ENCODE peak calls at places on chromosomes 3 and 15, in four cellular contexts. One of them, this sample, is unnamed.

GRCh38 chr3:50256978-50257890 is 11.7 kb upstream of the SEMA3B start:
- DNase-seq in K562: peak; percentile 33
- DNase-seq in GM12878: no peak
- DNase-seq in H1: no peak
- DNase-seq in this sample: no peak

GRCh38 chr3:127028766-127029520 is 46.0 kb downstream of the PLXNA1 start:
- DNase-seq in K562: no peak
- DNase-seq in GM12878: no peak
- DNase-seq in H1: no peak
- DNase-seq in this sample: no peak

GRCh38 chr15:48336940-48337339 is 5.7 kb downstream of the DUT start:
- DNase-seq in K562: peak; percentile 51
- DNase-seq in GM12878: no peak
- DNase-seq in H1: no peak
- DNase-seq in this sample: peak; percentile 36

GRCh38 chr3:115518100-115518852 is 105.0 kb upstream of the GAP43 start:
- DNase-seq in K562: no peak
- DNase-seq in GM12878: no peak
- DNase-seq in H1: no peak
- DNase-seq in this sample: no peak

GRCh38 chr3:182000454-182000853 is 288.7 kb downstream of the SOX2 start:
- DNase-seq in K562: no peak
- DNase-seq in GM12878: no peak
- DNase-seq in H1: no peak
- DNase-seq in this sample: no peak

GRCh38 chr15:86080302-86080701 is 631 bp downstream of the AGBL1 start:
- DNase-seq in K562: no peak
- DNase-seq in GM12878: no peak
- DNase-seq in H1: no peak
- DNase-seq in this sample: no peak

GRCh38 chr3:117665311-117665710 is 955.7 kb downstream of the TUSC7 start:
- DNase-seq in K562: no peak
- DNase-seq in GM12878: no peak
- DNase-seq in H1: no peak
- DNase-seq in this sample: no peak

GRCh38 chr15:51853987-51854386 is 24.5 kb downstream of the TMOD3 start:
- DNase-seq in K562: no peak
- DNase-seq in GM12878: no peak
- DNase-seq in H1: no peak
- DNase-seq in this sample: no peak

GRCh38 chr15:31869640-31870335 is 160.5 kb upstream of the CHRNA7 start:
- DNase-seq in K562: no peak
- DNase-seq in GM12878: no peak
- DNase-seq in H1: no peak
- DNase-seq in this sample: no peak

GRCh38 chr3:78941587-78941986 is 826.2 kb downstream of the ROBO1 start:
- DNase-seq in K562: no peak
- DNase-seq in GM12878: no peak
- DNase-seq in H1: no peak
- DNase-seq in this sample: no peak

GRCh38 chr15:38588672-38589071 is 24.1 kb upstream of the RASGRP1 start:
- DNase-seq in K562: peak; percentile 47
- DNase-seq in GM12878: no peak
- DNase-seq in H1: no peak
- DNase-seq in this sample: no peak

GRCh38 chr3:71723452-71724170 is 1.6 kb downstream of the EIF4E3 start:
- DNase-seq in K562: no peak
- DNase-seq in GM12878: no peak
- DNase-seq in H1: no peak
- DNase-seq in this sample: no peak

GRCh38 chr3:27511724-27512422 is 27.7 kb upstream of the SLC4A7 start:
- DNase-seq in K562: no peak
- DNase-seq in GM12878: no peak
- DNase-seq in H1: no peak
- DNase-seq in this sample: no peak

GRCh38 chr3:112686360-112686759 is 45.4 kb upstream of the CCDC80 start:
- DNase-seq in K562: no peak
- DNase-seq in GM12878: no peak
- DNase-seq in H1: no peak
- DNase-seq in this sample: no peak

GRCh38 chr3:40780801-40781406 is 256.1 kb downstream of the ZNF621 start:
- DNase-seq in K562: no peak
- DNase-seq in GM12878: no peak
- DNase-seq in H1: no peak
- DNase-seq in this sample: no peak

GRCh38 chr3:141876891-141877561 is 583 bp downstream of the ATP1B3 start:
- DNase-seq in K562: peak; percentile 62
- DNase-seq in GM12878: no peak
- DNase-seq in H1: no peak
- DNase-seq in this sample: peak; percentile 33

GRCh38 chr3:14391033-14391432 is 11.4 kb upstream of the SLC6A6 start:
- DNase-seq in K562: peak; percentile 56
- DNase-seq in GM12878: no peak
- DNase-seq in H1: no peak
- DNase-seq in this sample: peak; percentile 44

GRCh38 chr3:121660356-121661171 is at the start of gene HCLS1:
- DNase-seq in K562: peak; percentile 36
- DNase-seq in GM12878: peak; percentile 83
- DNase-seq in H1: no peak
- DNase-seq in this sample: no peak

GRCh38 chr3:30655187-30655812 is 48.9 kb downstream of the TGFBR2 start:
- DNase-seq in K562: no peak
- DNase-seq in GM12878: peak; percentile 47
- DNase-seq in H1: no peak
- DNase-seq in this sample: no peak

GRCh38 chr3:101846709-101847108 is 2.6 kb upstream of the NFKBIZ start:
- DNase-seq in K562: no peak
- DNase-seq in GM12878: no peak
- DNase-seq in H1: no peak
- DNase-seq in this sample: no peak

GRCh38 chr3:184506579-184506978 is 55.0 kb upstream of the EPHB3 start:
- DNase-seq in K562: no peak
- DNase-seq in GM12878: no peak
- DNase-seq in H1: no peak
- DNase-seq in this sample: no peak

GRCh38 chr3:33186524-33187367 is 31.9 kb downstream of the SUSD5 start:
- DNase-seq in K562: no peak
- DNase-seq in GM12878: no peak
- DNase-seq in H1: no peak
- DNase-seq in this sample: peak; percentile 86

GRCh38 chr15:68389041-68389930 is 42.7 kb downstream of the ITGA11 start:
- DNase-seq in K562: no peak
- DNase-seq in GM12878: no peak
- DNase-seq in H1: no peak
- DNase-seq in this sample: no peak

GRCh38 chr15:70348581-70349344 is 251.0 kb upstream of the TLE3 start:
- DNase-seq in K562: no peak
- DNase-seq in GM12878: no peak
- DNase-seq in H1: no peak
- DNase-seq in this sample: no peak

DNA sequence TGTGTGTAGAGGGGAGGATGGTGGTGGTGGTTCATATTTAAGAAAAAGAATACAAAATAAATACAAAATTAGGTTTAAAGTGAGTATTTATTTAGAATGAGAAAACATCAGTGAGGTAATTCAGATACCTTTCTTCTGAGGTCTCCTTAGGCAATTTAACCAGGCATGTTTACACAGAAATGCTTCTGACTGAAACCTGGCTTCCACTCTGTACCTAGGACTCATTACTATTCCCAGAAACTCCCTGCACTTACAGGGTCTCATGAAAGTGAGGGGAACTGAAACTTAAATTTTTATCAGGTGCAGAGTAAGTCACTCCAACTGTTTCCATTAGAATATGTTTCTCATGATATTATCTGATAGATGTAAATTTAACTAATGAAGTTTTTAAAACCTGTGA is 10.3 kb upstream of the DIPK2A start:
- DNase-seq in K562: no peak
- DNase-seq in GM12878: no peak
- DNase-seq in H1: no peak
- DNase-seq in this sample: no peak
- TF ChIP-seq JUND in K562: no peak
- TF ChIP-seq JUND in GM12878: no peak
- TF ChIP-seq JUND in H1: no peak
- TF ChIP-seq JUND in this sample: no peak

DNA sequence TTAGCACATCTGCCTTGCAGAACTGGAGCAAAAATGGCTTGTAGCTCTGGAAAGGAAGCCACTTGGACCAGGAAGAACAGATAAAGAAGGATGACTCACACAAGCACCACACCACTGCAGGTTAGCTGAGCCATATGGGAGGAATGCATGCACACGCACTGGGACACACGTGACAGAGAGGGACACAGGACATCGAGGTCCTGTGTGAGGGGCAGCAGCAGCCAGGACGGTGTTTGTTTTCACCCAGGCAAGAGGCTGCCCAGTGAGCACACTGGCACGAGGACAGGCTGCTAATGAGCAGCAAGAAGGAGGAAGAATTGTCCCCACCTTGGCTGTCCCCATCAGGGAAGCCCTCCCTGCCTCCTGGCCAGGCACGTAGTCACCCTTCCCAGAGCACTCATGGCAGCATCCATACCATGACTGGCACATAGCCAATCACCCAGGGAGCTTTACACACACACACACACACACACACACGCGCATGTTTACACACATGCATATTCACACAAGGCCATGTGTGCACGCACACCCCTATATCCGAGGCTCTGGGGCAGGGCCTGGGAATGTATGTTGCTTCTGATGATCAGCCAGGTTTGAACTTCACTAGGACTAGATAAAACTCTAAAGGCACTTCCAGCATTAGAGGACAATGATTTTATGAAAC is 24.0 kb upstream of the SPTBN5 start:
- DNase-seq in K562: peak; percentile 70
- DNase-seq in GM12878: no peak
- DNase-seq in H1: no peak
- DNase-seq in this sample: no peak
- TF ChIP-seq CBX5 in K562: no peak
- TF ChIP-seq CBX5 in GM12878: no peak
- TF ChIP-seq CBX5 in H1: no peak
- TF ChIP-seq CBX5 in this sample: no peak

GRCh38 chr15:100107151-100107550 is 234.6 kb downstream of the ADAMTS17 start:
- DNase-seq in K562: no peak
- DNase-seq in GM12878: no peak
- DNase-seq in H1: no peak
- DNase-seq in this sample: no peak

GRCh38 chr15:100108346-100108745 is 233.4 kb downstream of the ADAMTS17 start:
- DNase-seq in K562: no peak
- DNase-seq in GM12878: no peak
- DNase-seq in H1: no peak
- DNase-seq in this sample: no peak

GRCh38 chr15:100105101-100105500 is 236.7 kb downstream of the ADAMTS17 start:
- DNase-seq in K562: no peak
- DNase-seq in GM12878: no peak
- DNase-seq in H1: no peak
- DNase-seq in this sample: no peak

GRCh38 chr15:100107606-100108225 is 234.1 kb downstream of the ADAMTS17 start:
- DNase-seq in K562: no peak
- DNase-seq in GM12878: no peak
- DNase-seq in H1: no peak
- DNase-seq in this sample: no peak

DNA sequence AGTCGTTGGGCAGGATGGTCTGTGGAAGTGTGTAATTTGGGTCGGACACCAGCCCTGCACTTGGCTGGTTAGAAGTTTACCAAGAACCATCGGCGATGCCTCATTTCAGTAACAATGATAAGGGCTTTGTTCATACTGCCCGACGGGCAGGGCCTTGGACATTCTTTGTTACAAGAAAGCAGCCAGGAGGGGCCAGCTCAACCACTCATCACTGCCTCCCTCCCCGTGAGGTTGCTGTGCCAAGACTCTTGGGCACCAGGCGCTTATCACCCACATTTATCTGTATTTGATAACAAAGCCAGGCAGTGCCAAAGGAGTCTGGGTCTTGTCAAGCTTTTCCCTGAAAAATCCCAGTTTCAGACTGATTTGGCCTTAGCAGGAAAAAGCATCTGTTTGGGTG is 235.0 kb downstream of the ADAMTS17 start:
- DNase-seq in K562: no peak
- DNase-seq in GM12878: no peak
- DNase-seq in H1: no peak
- DNase-seq in this sample: no peak
- TF ChIP-seq ATF3 in K562: no peak
- TF ChIP-seq ATF3 in GM12878: no peak
- TF ChIP-seq ATF3 in H1: no peak
- TF ChIP-seq ATF3 in this sample: no peak

GRCh38 chr3:185680216-185680615 is 94.1 kb downstream of the SENP2 start:
- DNase-seq in K562: no peak
- DNase-seq in GM12878: no peak
- DNase-seq in H1: no peak
- DNase-seq in this sample: no peak

GRCh38 chr3:185678027-185678426 is 91.9 kb downstream of the SENP2 start:
- DNase-seq in K562: no peak
- DNase-seq in GM12878: no peak
- DNase-seq in H1: no peak
- DNase-seq in this sample: no peak

GRCh38 chr3:185677146-185677829 is 91.2 kb downstream of the SENP2 start:
- DNase-seq in K562: peak; percentile 68
- DNase-seq in GM12878: no peak
- DNase-seq in H1: no peak
- DNase-seq in this sample: peak; percentile 56
- TF ChIP-seq JUND in K562: no peak
- TF ChIP-seq JUND in GM12878: no peak
- TF ChIP-seq JUND in H1: no peak
- TF ChIP-seq JUND in this sample: no peak